ENCODE peak calls at places on chromosomes 2 and 18, in six cellular contexts. D, K, O, P, S and J are unnamed samples.

GRCh38 chr2:172516299-172516698 is 39.6 kb upstream of the PDK1 start:
- DNase-seq in D (no peak), P (peak; percentile 30), S (no peak), O (peak; percentile 43), K (no peak), J (peak; percentile 7)

GRCh38 chr18:7158201-7158600 is 40.6 kb upstream of the LAMA1 start:
- DNase-seq in P (peak; percentile 36), S (no peak), D (peak; percentile 91), K (no peak), O (peak; percentile 84), J (peak; percentile 93)

GRCh38 chr2:178891265-178891958 is 84.2 kb upstream of the TTN start:
- DNase-seq in S (peak; percentile 75), D (peak; percentile 83), O (peak; percentile 75), K (peak; percentile 75), P (peak; percentile 68), J (peak; percentile 43)

GRCh38 chr2:195657634-195658540 is 861 bp downstream of the SLC39A10 start:
- DNase-seq in S (peak; percentile 50), O (peak; percentile 67), K (peak; percentile 84), D (peak; percentile 80), P (peak; percentile 75), J (peak; percentile 70)

GRCh38 chr2:203344667-203345066 is 16.5 kb downstream of the ABI2 start:
- DNase-seq in D (no peak), O (no peak), K (no peak), P (no peak), S (no peak), J (no peak)

GRCh38 chr2:234147335-234147861 is 96.9 kb downstream of the SPP2 start:
- DNase-seq in S (no peak), P (peak; percentile 96), K (no peak), O (no peak), D (peak; percentile 75), J (no peak)

GRCh38 chr2:42829556-42830510 is 37.5 kb upstream of the HAAO start:
- DNase-seq in S (no peak), D (peak; percentile 31), O (no peak), P (peak; percentile 53), K (no peak), J (peak; percentile 13)

GRCh38 chr2:10460366-10460796 is 12.3 kb upstream of the ODC1 start:
- DNase-seq in O (no peak), K (no peak), S (no peak), D (peak; percentile 80), P (no peak), J (no peak)